ENCODE peak calls at places on chromosomes 3 and 15, in six cellular contexts. One of them, this sample, is unnamed.

GRCh38 chr3:51819709-51820406 is 40.8 kb upstream of the IQCF6 start:
- DNase-seq in SK-N-SH: no peak
- DNase-seq in HL-60: no peak
- DNase-seq in H1: peak
- DNase-seq in GM12878: no peak
- DNase-seq in HepG2: peak
- DNase-seq in this sample: peak

GRCh38 chr3:187497037-187497436 is 128.9 kb downstream of the RTP4 start:
- DNase-seq in SK-N-SH: no peak
- DNase-seq in H1: no peak
- DNase-seq in HL-60: no peak
- DNase-seq in GM12878: no peak
- DNase-seq in HepG2: no peak
- DNase-seq in this sample: no peak

GRCh38 chr15:89068325-89068784 is 19.9 kb upstream of the ABHD2 start:
- DNase-seq in HepG2: no peak
- DNase-seq in GM12878: peak
- DNase-seq in SK-N-SH: no peak
- DNase-seq in H1: no peak
- DNase-seq in HL-60: peak
- DNase-seq in this sample: no peak

GRCh38 chr15:45612790-45613415 is 21.9 kb upstream of the SQOR start:
- DNase-seq in HepG2: no peak
- DNase-seq in H1: no peak
- DNase-seq in GM12878: no peak
- DNase-seq in SK-N-SH: no peak
- DNase-seq in HL-60: no peak
- DNase-seq in this sample: no peak

GRCh38 chr3:170322501-170323328 is 34.8 kb upstream of the SKIL start:
- DNase-seq in SK-N-SH: no peak
- DNase-seq in H1: no peak
- DNase-seq in HepG2: no peak
- DNase-seq in HL-60: no peak
- DNase-seq in GM12878: no peak
- DNase-seq in this sample: no peak

GRCh38 chr15:55221090-55222011 is 24.6 kb upstream of the RSL24D1 start:
- DNase-seq in H1: no peak
- DNase-seq in SK-N-SH: no peak
- DNase-seq in GM12878: peak
- DNase-seq in HL-60: peak
- DNase-seq in HepG2: peak
- DNase-seq in this sample: no peak

GRCh38 chr3:142033292-142033691 is 116.1 kb downstream of the TFDP2 start:
- DNase-seq in HepG2: no peak
- DNase-seq in GM12878: no peak
- DNase-seq in H1: no peak
- DNase-seq in HL-60: no peak
- DNase-seq in SK-N-SH: no peak
- DNase-seq in this sample: no peak

GRCh38 chr15:85607141-85607806 is 187.5 kb downstream of the KLHL25 start:
- DNase-seq in SK-N-SH: no peak
- DNase-seq in GM12878: no peak
- DNase-seq in H1: no peak
- DNase-seq in HL-60: no peak
- DNase-seq in HepG2: peak
- DNase-seq in this sample: no peak

GRCh38 chr3:187669675-187670504 is at the start of gene SST:
- DNase-seq in SK-N-SH: no peak
- DNase-seq in H1: no peak
- DNase-seq in HepG2: peak
- DNase-seq in HL-60: peak
- DNase-seq in GM12878: no peak
- DNase-seq in this sample: peak

GRCh38 chr3:81643721-81644120 is 117.7 kb downstream of the GBE1 start:
- DNase-seq in H1: no peak
- DNase-seq in HepG2: peak
- DNase-seq in HL-60: no peak
- DNase-seq in GM12878: no peak
- DNase-seq in SK-N-SH: peak
- DNase-seq in this sample: peak

GRCh38 chr3:2360815-2361214 is 262.1 kb downstream of the CNTN4 start:
- DNase-seq in H1: no peak
- DNase-seq in GM12878: no peak
- DNase-seq in HepG2: no peak
- DNase-seq in SK-N-SH: no peak
- DNase-seq in HL-60: no peak
- DNase-seq in this sample: no peak

GRCh38 chr3:11037241-11037873 is 44.8 kb downstream of the SLC6A1 start:
- DNase-seq in SK-N-SH: no peak
- DNase-seq in HL-60: no peak
- DNase-seq in H1: no peak
- DNase-seq in HepG2: no peak
- DNase-seq in GM12878: no peak
- DNase-seq in this sample: no peak

GRCh38 chr15:52021128-52021671 is 2.2 kb downstream of the MAPK6 start:
- DNase-seq in H1: no peak
- DNase-seq in HL-60: peak
- DNase-seq in HepG2: peak
- DNase-seq in GM12878: no peak
- DNase-seq in SK-N-SH: peak
- DNase-seq in this sample: peak

GRCh38 chr3:186594591-186595113 is 18.2 kb upstream of the AHSG start:
- DNase-seq in HL-60: peak
- DNase-seq in GM12878: no peak
- DNase-seq in SK-N-SH: no peak
- DNase-seq in HepG2: peak
- DNase-seq in H1: no peak
- DNase-seq in this sample: no peak

GRCh38 chr3:57757642-57758297 is 1.7 kb downstream of the SLMAP start:
- DNase-seq in HepG2: peak
- DNase-seq in GM12878: no peak
- DNase-seq in SK-N-SH: peak
- DNase-seq in HL-60: peak
- DNase-seq in H1: no peak
- DNase-seq in this sample: peak

GRCh38 chr3:177935008-177935407 is 601.2 kb upstream of the KCNMB2 start:
- DNase-seq in HepG2: peak
- DNase-seq in HL-60: no peak
- DNase-seq in SK-N-SH: peak
- DNase-seq in H1: no peak
- DNase-seq in GM12878: no peak
- DNase-seq in this sample: no peak

GRCh38 chr3:187748050-187748481 is 2.8 kb upstream of the BCL6 start:
- DNase-seq in GM12878: no peak
- DNase-seq in HepG2: peak
- DNase-seq in H1: peak
- DNase-seq in HL-60: peak
- DNase-seq in SK-N-SH: peak
- DNase-seq in this sample: peak

GRCh38 chr3:182937293-182938051 is 42.9 kb downstream of the DCUN1D1 start:
- DNase-seq in HepG2: no peak
- DNase-seq in HL-60: no peak
- DNase-seq in GM12878: no peak
- DNase-seq in SK-N-SH: no peak
- DNase-seq in H1: no peak
- DNase-seq in this sample: peak
- TF ChIP-seq GABPA in HepG2: no peak
- TF ChIP-seq GABPA in HL-60: no peak
- TF ChIP-seq GABPA in GM12878: no peak
- TF ChIP-seq GABPA in SK-N-SH: no peak
- TF ChIP-seq GABPA in H1: no peak
- TF ChIP-seq GABPA in this sample: peak

DNA sequence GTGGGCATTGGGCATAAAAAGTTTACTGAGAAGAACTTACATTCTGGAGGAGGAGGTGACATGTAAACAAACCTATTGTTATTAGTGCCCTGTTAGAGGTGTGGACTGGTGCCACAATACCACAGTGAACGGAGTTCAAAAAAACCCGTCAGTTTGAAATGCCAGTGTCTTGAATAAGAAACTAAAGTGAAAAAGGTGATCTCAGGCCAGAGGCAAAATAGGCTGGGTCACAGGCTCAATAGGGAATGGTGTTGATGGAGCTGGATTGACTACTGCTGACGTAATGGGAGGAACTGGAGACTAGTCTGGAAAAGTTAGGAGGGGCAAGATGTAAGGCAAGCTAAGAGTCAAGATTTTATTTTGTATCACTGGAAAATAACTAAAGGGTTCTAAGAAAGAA is 1.6 kb upstream of the DCBLD2 start:
- DNase-seq in HL-60: no peak
- DNase-seq in H1: no peak
- DNase-seq in GM12878: no peak
- DNase-seq in HepG2: no peak
- DNase-seq in SK-N-SH: no peak
- DNase-seq in this sample: no peak
- TF ChIP-seq GABPA in HL-60: no peak
- TF ChIP-seq GABPA in H1: no peak
- TF ChIP-seq GABPA in GM12878: no peak
- TF ChIP-seq GABPA in HepG2: no peak
- TF ChIP-seq GABPA in SK-N-SH: no peak
- TF ChIP-seq GABPA in this sample: no peak

DNA sequence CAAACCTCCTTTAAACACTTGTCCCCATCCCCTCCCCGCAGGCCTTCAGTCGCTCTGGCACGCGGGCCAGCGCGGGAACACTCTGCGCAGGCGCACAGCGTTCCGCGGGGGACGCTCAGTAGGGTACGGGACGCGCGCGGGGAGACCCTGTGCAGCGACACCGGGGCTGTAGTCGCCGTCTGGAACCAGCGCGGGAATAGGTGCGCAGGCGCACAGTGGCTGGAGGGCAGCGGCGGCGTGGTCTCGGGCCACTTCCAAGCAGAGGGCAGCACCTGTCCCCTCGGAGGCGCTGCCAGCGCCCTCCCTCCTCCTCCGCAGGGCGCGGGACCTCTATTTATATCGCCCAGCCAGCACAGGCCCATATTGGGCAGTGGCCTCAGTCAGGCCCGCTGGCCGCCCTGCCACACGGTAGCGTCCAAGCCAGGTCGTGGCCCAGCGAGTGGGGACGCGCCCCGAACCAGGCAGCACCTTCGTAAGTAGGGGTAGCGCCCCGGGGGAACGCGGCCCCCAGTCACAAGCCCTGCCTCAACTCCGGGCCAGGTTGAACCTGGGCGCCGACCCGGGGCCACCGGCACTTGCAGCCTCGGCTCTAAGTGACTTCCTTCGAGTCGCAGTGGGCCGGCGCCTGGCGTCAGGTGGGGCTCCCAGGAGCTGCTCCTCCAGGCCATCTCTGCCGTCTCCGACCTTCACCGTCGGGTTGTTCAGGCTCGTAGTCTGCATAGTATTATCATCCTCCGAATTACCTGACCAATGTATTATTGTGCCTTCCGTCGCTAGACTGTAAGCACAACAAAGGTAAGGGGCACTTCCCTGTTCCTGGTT is at the start of gene KBTBD12:
- DNase-seq in GM12878: no peak
- DNase-seq in H1: no peak
- DNase-seq in HepG2: no peak
- DNase-seq in SK-N-SH: no peak
- DNase-seq in HL-60: no peak
- DNase-seq in this sample: no peak
- TF ChIP-seq GABPA in GM12878: no peak
- TF ChIP-seq GABPA in H1: no peak
- TF ChIP-seq GABPA in HepG2: no peak
- TF ChIP-seq GABPA in SK-N-SH: no peak
- TF ChIP-seq GABPA in HL-60: no peak
- TF ChIP-seq GABPA in this sample: no peak

GRCh38 chr15:32029409-32029861 is 880 bp upstream of the CHRNA7 start:
- DNase-seq in H1: no peak
- DNase-seq in HL-60: no peak
- DNase-seq in SK-N-SH: peak
- DNase-seq in HepG2: no peak
- DNase-seq in GM12878: no peak
- DNase-seq in this sample: no peak

GRCh38 chr15:32033186-32033890 is 3.0 kb downstream of the CHRNA7 start:
- DNase-seq in HepG2: no peak
- DNase-seq in HL-60: no peak
- DNase-seq in GM12878: no peak
- DNase-seq in SK-N-SH: no peak
- DNase-seq in H1: no peak
- DNase-seq in this sample: no peak

GRCh38 chr15:32029862-32030781 is at the start of gene CHRNA7:
- DNase-seq in HL-60: peak
- DNase-seq in GM12878: no peak
- DNase-seq in SK-N-SH: peak
- DNase-seq in H1: no peak
- DNase-seq in HepG2: peak
- DNase-seq in this sample: peak

GRCh38 chr15:32028921-32029320 is 1.4 kb upstream of the CHRNA7 start:
- DNase-seq in H1: no peak
- DNase-seq in GM12878: no peak
- DNase-seq in HepG2: no peak
- DNase-seq in HL-60: no peak
- DNase-seq in SK-N-SH: peak
- DNase-seq in this sample: no peak

GRCh38 chr15:32030795-32031194 is 480 bp downstream of the CHRNA7 start:
- DNase-seq in GM12878: no peak
- DNase-seq in HepG2: no peak
- DNase-seq in SK-N-SH: peak
- DNase-seq in HL-60: no peak
- DNase-seq in H1: no peak
- DNase-seq in this sample: no peak
- TF ChIP-seq GABPA in GM12878: no peak
- TF ChIP-seq GABPA in HepG2: no peak
- TF ChIP-seq GABPA in SK-N-SH: no peak
- TF ChIP-seq GABPA in HL-60: no peak
- TF ChIP-seq GABPA in H1: no peak
- TF ChIP-seq GABPA in this sample: no peak

DNA sequence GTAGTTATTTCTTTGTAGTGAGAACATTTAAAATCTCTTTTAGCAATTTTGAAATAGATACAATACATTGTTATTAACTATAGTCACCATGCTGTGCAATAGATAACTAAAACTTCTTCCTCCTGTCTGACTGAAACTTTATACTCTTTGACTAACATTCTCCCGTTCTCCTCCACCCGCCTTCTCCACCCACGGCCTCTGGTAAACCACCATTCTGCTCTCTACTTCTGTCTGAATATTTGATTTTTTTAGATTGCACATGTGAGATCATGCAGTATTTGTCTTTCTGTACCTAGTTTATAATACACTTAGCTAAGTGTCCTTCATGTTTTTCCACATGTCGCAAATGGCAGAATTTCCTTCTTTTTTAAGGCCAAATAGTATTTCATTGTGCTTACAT is 72.8 kb upstream of the RBM5 start:
- DNase-seq in SK-N-SH: no peak
- DNase-seq in HL-60: no peak
- DNase-seq in HepG2: no peak
- DNase-seq in GM12878: no peak
- DNase-seq in H1: no peak
- DNase-seq in this sample: no peak
- TF ChIP-seq GABPA in SK-N-SH: no peak
- TF ChIP-seq GABPA in HL-60: no peak
- TF ChIP-seq GABPA in HepG2: no peak
- TF ChIP-seq GABPA in GM12878: no peak
- TF ChIP-seq GABPA in H1: no peak
- TF ChIP-seq GABPA in this sample: no peak

GRCh38 chr3:184443364-184443763 is 63.5 kb downstream of the CHRD start:
- DNase-seq in GM12878: no peak
- DNase-seq in HL-60: no peak
- DNase-seq in SK-N-SH: no peak
- DNase-seq in HepG2: no peak
- DNase-seq in H1: no peak
- DNase-seq in this sample: no peak
- TF ChIP-seq GABPA in GM12878: no peak
- TF ChIP-seq GABPA in HL-60: no peak
- TF ChIP-seq GABPA in SK-N-SH: no peak
- TF ChIP-seq GABPA in HepG2: no peak
- TF ChIP-seq GABPA in H1: no peak
- TF ChIP-seq GABPA in this sample: no peak

GRCh38 chr15:100241572-100242479 is 99.9 kb downstream of the ADAMTS17 start:
- DNase-seq in H1: no peak
- DNase-seq in HL-60: no peak
- DNase-seq in GM12878: no peak
- DNase-seq in HepG2: peak
- DNase-seq in SK-N-SH: no peak
- DNase-seq in this sample: peak
- TF ChIP-seq GABPA in H1: no peak
- TF ChIP-seq GABPA in HL-60: no peak
- TF ChIP-seq GABPA in GM12878: no peak
- TF ChIP-seq GABPA in HepG2: no peak
- TF ChIP-seq GABPA in SK-N-SH: no peak
- TF ChIP-seq GABPA in this sample: no peak

This sample was measured in K562.